ENCODE peak calls at places on chromosomes 7 and 10, in six cellular contexts. O is cardiac fibroblast, N is lower lobe of right lung, W is kidney epithelial cell, A is dorsolateral prefrontal cortex, X is fibroblast of mammary gland. M is an unnamed sample.

GRCh38 chr10:96047004-96047649 is 3.7 kb downstream of the CCNJ start:
- DNase-seq in O (peak), N (no peak), A (no peak), X (peak), W (no peak), M (no peak)

GRCh38 chr7:131103997-131104396 is 223.7 kb upstream of the MKLN1 start:
- DNase-seq in A (no peak), W (no peak), X (peak), O (peak), N (no peak), M (peak)

GRCh38 chr7:144818516-144818915 is 17.3 kb downstream of the TPK1 start:
- DNase-seq in A (no peak), N (no peak), O (peak), W (no peak), X (peak), M (peak)

GRCh38 chr7:77439572-77439971 is 23.4 kb upstream of the GSAP start:
- DNase-seq in A (peak), X (peak), W (no peak), N (peak), O (peak), M (no peak)

GRCh38 chr10:97792058-97792721 is 20.4 kb upstream of the SFRP5 start:
- DNase-seq in N (peak), A (peak), O (peak), W (no peak), X (peak), M (peak)

GRCh38 chr10:78588194-78588811 is 480.5 kb upstream of the ZMIZ1 start:
- DNase-seq in W (no peak), N (no peak), X (peak), A (no peak), O (no peak), M (no peak)

GRCh38 chr10:116183733-116184447 is 89.1 kb downstream of the GFRA1 start:
- DNase-seq in O (peak), X (peak), A (no peak), N (no peak), W (peak), M (peak)

GRCh38 chr10:5504146-5505072 is 5.0 kb upstream of the CALML5 start:
- DNase-seq in W (no peak), N (no peak), X (no peak), O (no peak), A (no peak), M (no peak)

GRCh38 chr7:57769131-57769530 is 319.2 kb downstream of the ZNF716 start:
- DNase-seq in O (no peak), N (no peak), A (no peak), W (no peak), X (no peak), M (no peak)

GRCh38 chr7:130946110-130946509 is 212.1 kb upstream of the KLF14 start:
- DNase-seq in W (no peak), O (peak), N (no peak), A (no peak), X (no peak), M (no peak)

GRCh38 chr10:66714741-66715140 is 211.1 kb upstream of the LRRTM3 start:
- DNase-seq in O (peak), W (no peak), X (no peak), N (no peak), A (no peak), M (no peak)

GRCh38 chr10:75801121-75801520 is 369.7 kb downstream of the LRMDA start:
- DNase-seq in W (no peak), O (no peak), X (no peak), A (no peak), N (no peak), M (no peak)

GRCh38 chr7:70647801-70648491 is 484.0 kb upstream of the GALNT17 start:
- DNase-seq in A (no peak), N (no peak), O (no peak), X (peak), W (peak), M (peak)

GRCh38 chr7:140873473-140873872 is 51.3 kb downstream of the BRAF start:
- DNase-seq in N (no peak), X (no peak), W (no peak), A (no peak), O (no peak), M (no peak)

GRCh38 chr7:80825499-80825898 is 93.4 kb downstream of the SEMA3C start:
- DNase-seq in W (no peak), N (no peak), A (no peak), O (no peak), X (no peak), M (no peak)

GRCh38 chr7:40763319-40764287 is 628.8 kb downstream of the SUGCT start:
- DNase-seq in O (peak), A (no peak), X (peak), N (no peak), W (no peak), M (peak)

GRCh38 chr7:134553976-134554375 is 5.1 kb downstream of the AKR1B15 start:
- DNase-seq in X (peak), O (peak), A (no peak), W (no peak), N (no peak), M (no peak)

GRCh38 chr7:16422100-16422430 is 727 bp upstream of the CRPPA start:
- DNase-seq in X (peak), N (no peak), A (no peak), O (peak), W (no peak), M (no peak)
- H3K4me3 ChIP-seq in X (no peak), N (no peak), A (peak), O (no peak), W (no peak), M (no peak)

GRCh38 chr7:11213246-11213645 is 239.6 kb downstream of the PHF14 start:
- DNase-seq in W (no peak), N (no peak), X (no peak), A (no peak), O (no peak), M (no peak)

GRCh38 chr7:11216276-11216675 is 242.6 kb downstream of the PHF14 start:
- DNase-seq in X (no peak), N (no peak), A (no peak), W (no peak), O (no peak), M (no peak)

GRCh38 chr7:11212816-11213215 is 239.1 kb downstream of the PHF14 start:
- DNase-seq in O (peak), X (no peak), W (no peak), A (no peak), N (no peak), M (no peak)

GRCh38 chr7:11210374-11210773 is 236.7 kb downstream of the PHF14 start:
- DNase-seq in N (no peak), A (no peak), W (no peak), O (no peak), X (no peak), M (no peak)

GRCh38 chr7:11212080-11212711 is 238.5 kb downstream of the PHF14 start:
- DNase-seq in A (no peak), X (peak), W (peak), N (no peak), O (peak), M (peak)
- H3K4me3 ChIP-seq in A (peak), X (no peak), W (no peak), N (no peak), O (no peak), M (no peak)

GRCh38 chr7:123533929-123534382 is 439 bp downstream of the IQUB start:
- DNase-seq in O (no peak), A (no peak), X (no peak), W (no peak), N (no peak), M (no peak)

GRCh38 chr7:123537026-123537642 is 2.7 kb upstream of the IQUB start:
- DNase-seq in N (no peak), W (no peak), O (peak), A (no peak), X (peak), M (peak)

GRCh38 chr7:123533553-123533917 is 860 bp downstream of the IQUB start:
- DNase-seq in W (no peak), A (no peak), O (no peak), X (no peak), N (no peak), M (no peak)

GRCh38 chr7:123534383-123535260 is at the start of gene IQUB:
- DNase-seq in X (peak), O (peak), A (peak), N (peak), W (peak), M (peak)

GRCh38 chr7:123535517-123535916 is 1.1 kb upstream of the IQUB start:
- DNase-seq in A (no peak), O (no peak), N (peak), X (no peak), W (no peak), M (no peak)
- H3K4me3 ChIP-seq in A (peak), O (peak), N (peak), X (peak), W (no peak), M (no peak)

GRCh38 chr7:43764039-43764789 is 5.7 kb downstream of the BLVRA start:
- DNase-seq in O (peak), X (peak), W (no peak), N (peak), A (no peak), M (peak)
- H3K4me3 ChIP-seq in O (no peak), X (no peak), W (no peak), N (peak), A (no peak), M (no peak)

GRCh38 chr7:157431173-157431950 is 94.6 kb downstream of the DNAJB6 start:
- DNase-seq in X (no peak), W (no peak), O (no peak), N (peak), A (peak), M (no peak)

GRCh38 chr7:157432957-157433576 is 96.3 kb downstream of the DNAJB6 start:
- DNase-seq in O (peak), A (peak), W (no peak), X (peak), N (peak), M (peak)

GRCh38 chr7:157431951-157432540 is 95.2 kb downstream of the DNAJB6 start:
- DNase-seq in W (no peak), O (no peak), A (peak), N (peak), X (no peak), M (no peak)

GRCh38 chr7:157433628-157434027 is 96.8 kb downstream of the DNAJB6 start:
- DNase-seq in N (peak), X (no peak), O (no peak), A (peak), W (no peak), M (no peak)

DNA sequence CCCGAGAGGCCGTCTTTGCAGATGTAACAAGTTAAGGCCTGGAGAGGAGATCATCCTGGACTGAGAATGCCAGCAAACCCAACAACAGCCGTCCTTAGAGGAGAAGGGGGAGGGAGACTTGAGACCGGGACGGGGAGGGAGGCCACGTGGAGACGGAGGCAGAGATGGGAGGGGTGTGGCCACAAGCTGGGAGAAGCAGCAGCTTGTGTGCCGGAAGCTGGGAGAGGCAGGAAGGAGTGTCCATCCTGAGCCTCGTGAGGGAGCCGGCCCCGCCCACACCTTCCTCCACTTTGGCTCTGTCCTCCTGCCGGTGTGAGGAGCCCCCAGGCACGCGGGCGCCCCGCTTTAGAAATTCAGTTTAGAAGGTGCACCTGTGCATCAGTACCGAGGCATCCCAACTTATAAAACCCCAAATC is 95.7 kb downstream of the DNAJB6 start:
- DNase-seq in O (peak), X (peak), N (peak), A (peak), W (peak), M (peak)
- H3K4me3 ChIP-seq in O (peak), X (peak), N (peak), A (peak), W (no peak), M (no peak)

GRCh38 chr10:70255329-70256299 is 22.4 kb upstream of the PPA1 start:
- DNase-seq in N (peak), W (peak), A (no peak), O (peak), X (peak), M (no peak)
- H3K4me3 ChIP-seq in N (peak), W (peak), A (no peak), O (no peak), X (no peak), M (peak)

DNA sequence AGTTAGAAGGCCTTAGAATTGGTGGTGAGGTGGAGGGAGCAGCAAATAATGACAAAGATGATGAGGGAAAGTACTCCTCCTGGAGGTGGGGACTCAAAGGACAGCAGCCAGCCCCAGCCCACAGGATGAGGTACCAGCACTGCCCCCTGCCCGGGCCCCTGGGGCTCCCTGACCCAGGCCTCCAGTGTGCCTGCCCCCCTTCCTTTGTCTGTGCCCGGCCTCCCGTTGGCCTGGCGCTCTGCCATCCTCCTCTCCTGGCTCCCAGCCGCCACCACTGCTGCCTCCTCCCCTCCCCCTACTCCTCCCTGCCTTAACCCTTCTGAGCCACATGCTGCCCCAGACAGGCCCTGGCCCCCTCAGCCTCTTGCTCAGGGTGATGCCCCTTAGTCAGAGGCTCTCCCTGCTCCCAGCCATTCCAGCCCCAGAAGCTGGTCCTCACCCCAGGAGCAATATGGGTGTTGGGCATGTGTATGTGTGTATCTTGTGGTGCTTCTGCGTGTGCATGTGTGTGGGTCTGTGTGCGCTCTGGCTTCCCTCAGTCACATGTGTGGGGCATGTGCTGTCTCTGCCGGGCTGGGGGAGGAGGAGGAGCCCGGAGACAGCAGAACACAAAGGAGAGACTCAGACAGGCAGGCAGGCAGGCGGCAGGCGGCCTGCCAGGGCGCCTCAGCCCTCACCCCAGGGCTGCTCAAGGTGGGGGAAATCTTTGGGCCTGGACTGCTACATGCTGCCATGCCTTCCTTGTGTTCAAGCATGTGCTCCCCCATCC is 2.6 kb downstream of the LDB1 start:
- DNase-seq in W (no peak), O (peak), X (peak), N (peak), A (peak), M (no peak)
- H3K4me3 ChIP-seq in W (no peak), O (peak), X (no peak), N (peak), A (peak), M (peak)

GRCh38 chr7:155459867-155460461 is 2.0 kb downstream of the EN2 start:
- DNase-seq in A (no peak), X (no peak), W (no peak), N (no peak), O (no peak), M (no peak)

GRCh38 chr7:155460926-155461613 is 3.1 kb downstream of the EN2 start:
- DNase-seq in A (no peak), X (no peak), W (no peak), N (no peak), O (no peak), M (no peak)

GRCh38 chr7:155457544-155458316 is at the start of gene EN2:
- DNase-seq in O (no peak), X (no peak), W (no peak), A (no peak), N (no peak), M (no peak)

GRCh38 chr7:155458317-155459132 is 596 bp downstream of the EN2 start:
- DNase-seq in W (no peak), A (no peak), X (no peak), O (no peak), N (no peak), M (no peak)

DNA sequence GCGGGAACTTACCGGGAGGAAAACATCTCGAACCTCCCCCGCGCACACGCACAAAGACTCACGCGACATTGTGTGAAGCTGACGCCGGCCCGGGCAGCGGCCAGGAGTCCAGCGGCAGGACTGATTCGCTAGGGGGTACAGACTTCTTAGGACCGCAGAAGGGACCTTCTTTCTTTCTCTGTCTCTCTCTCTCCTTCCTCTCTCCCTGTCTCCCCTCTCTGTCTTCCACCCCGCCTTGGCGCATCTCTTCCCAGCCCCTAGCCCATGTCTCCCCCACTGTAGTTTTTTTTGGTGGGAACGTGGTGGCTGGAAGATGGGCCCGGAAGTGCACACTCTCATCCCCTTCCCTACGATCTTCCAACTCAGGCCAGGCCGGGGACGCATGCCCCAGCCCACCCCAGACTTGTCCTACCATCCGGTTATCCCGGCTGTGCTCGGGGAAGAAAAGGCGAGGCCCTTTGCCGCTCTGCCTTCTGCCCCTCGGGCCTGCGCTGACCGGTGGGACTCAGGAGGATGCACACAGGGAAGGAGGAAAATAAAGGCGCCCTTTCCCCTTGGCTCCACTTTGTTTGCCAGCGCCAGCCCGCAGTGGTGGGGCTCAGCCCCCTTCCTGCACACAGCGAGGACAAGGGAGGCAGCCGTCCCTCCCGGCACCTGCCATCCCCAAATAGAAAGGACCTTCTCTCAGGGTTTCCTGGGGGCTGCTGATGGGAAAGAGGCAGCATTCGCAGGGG is 1.4 kb downstream of the EN2 start:
- DNase-seq in A (no peak), O (no peak), W (no peak), N (no peak), X (no peak), M (no peak)
- H3K4me3 ChIP-seq in A (no peak), O (no peak), W (no peak), N (peak), X (no peak), M (no peak)

DNA sequence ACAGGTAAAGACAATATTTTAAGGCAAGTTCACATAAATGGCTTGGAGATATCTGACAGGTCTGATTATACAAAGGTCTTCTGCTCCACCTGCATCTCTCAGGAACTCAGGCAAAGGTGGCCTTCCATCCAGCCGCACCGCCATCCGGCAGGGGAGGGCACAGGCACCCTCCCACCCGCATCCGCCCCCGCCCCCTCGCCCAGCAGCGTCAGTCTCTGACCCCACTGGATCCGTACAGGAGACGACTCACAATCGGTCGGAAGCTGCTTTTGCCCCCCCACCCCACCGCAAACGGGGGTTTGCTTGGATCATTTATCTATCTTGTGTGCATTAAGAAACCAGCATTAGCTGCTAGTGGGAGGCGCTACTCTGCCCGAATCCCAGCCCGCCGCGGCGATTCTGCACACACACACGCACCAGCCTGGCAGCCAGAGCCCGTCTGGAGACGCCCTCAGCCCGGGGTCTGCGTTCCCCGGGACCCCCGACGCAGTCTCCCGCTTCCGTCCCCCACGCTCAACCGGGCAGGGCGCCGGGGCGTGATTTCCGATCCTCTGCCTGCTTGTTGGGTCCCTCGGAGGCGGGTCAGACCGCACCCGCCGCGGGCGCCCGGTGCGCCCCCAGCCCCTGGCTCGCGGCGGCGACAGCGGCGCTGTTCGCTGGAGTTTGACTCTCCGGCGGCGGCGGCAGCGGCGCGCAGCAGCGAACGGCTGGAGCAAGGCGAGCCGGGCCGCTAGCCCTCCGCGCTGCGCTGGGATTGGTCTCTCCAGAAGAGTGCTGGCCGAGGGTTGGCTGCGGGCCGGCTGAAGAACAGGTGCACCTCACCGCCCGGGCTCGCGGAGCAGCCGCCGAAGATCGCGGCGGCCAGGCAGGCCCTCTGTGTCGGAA is 820 bp upstream of the NRG3 start:
- DNase-seq in X (peak), W (peak), N (peak), A (peak), O (peak), M (peak)
- H3K4me3 ChIP-seq in X (no peak), W (peak), N (peak), A (peak), O (peak), M (peak)

DNA sequence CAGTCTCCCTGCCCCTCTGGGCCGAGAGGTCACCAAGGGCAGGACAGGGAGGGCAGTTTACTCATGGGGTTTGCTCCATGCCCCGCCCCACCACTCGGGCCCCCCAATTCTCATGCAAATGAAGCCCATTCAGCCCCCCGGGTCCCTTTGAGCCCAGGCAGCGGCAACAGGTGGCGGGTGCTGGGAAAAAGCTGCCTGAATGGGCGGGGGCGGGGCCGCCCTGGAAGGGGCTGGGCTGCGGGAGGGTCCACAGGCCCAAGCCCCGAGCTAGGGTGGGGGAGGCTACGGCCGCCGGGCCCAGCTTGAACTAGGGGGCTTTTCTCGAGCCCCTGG is 5.2 kb downstream of the LFNG start:
- DNase-seq in W (no peak), O (no peak), X (no peak), N (no peak), A (no peak), M (no peak)
- H3K4me3 ChIP-seq in W (no peak), O (no peak), X (no peak), N (peak), A (no peak), M (no peak)